ENCODE peak calls at places on chromosome 1, in eight cellular contexts. B is cerebellum; V is cardiac fibroblast; L is T-cell; C is astrocyte of the hippocampus; E is stimulated activated CD4-positive, alpha-beta T cell treated with anti-CD3 and anti-CD28 coated beads, Interleukin-1b, Interleukin-23, amount 100 ng/mL, for 24 hours; Y is A549; O is HT1080. H is an unnamed sample.
A peak's percentile ranks its signal among the peaks of the same experiment; 100 is the strongest.

GRCh38 chr1:68057564-68057963 is 7.1 kb upstream of the DIRAS3 start:
- DNase-seq in B (no peak), V (no peak), L (no peak), C (no peak), E (no peak), Y (no peak), O (no peak), H (no peak)

GRCh38 chr1:61089338-61089737 is 7.0 kb downstream of the NFIA start:
- DNase-seq in B (no peak), V (no peak), L (no peak), C (no peak), E (no peak), Y (no peak), O (no peak), H (no peak)

GRCh38 chr1:53172751-53173498 is 23.7 kb upstream of the CPT2 start:
- DNase-seq in B (peak; percentile 44), V (peak; percentile 64), L (no peak), C (peak; percentile 28), E (no peak), Y (peak; percentile 86), O (peak; percentile 59), H (no peak)

GRCh38 chr1:10935241-10935640 is 77.2 kb upstream of the TARDBP start:
- DNase-seq in B (no peak), V (no peak), L (no peak), C (no peak), E (no peak), Y (no peak), O (no peak), H (no peak)

GRCh38 chr1:78358145-78358544 is 132.6 kb upstream of the PTGFR start:
- DNase-seq in B (no peak), V (no peak), L (no peak), C (no peak), E (no peak), Y (no peak), O (no peak), H (no peak)

GRCh38 chr1:51061231-51061943 is 40.6 kb upstream of the C1orf185 start:
- DNase-seq in B (no peak), V (peak; percentile 31), L (no peak), C (no peak), E (no peak), Y (no peak), O (peak; percentile 33), H (no peak)

GRCh38 chr1:54848134-54848948 is 38.7 kb downstream of the DHCR24 start:
- DNase-seq in B (no peak), V (no peak), L (no peak), C (no peak), E (no peak), Y (no peak), O (no peak), H (no peak)

GRCh38 chr1:36285450-36286101 is 20.6 kb upstream of the SH3D21 start:
- DNase-seq in B (peak; percentile 72), V (peak; percentile 95), L (peak; percentile 31), C (peak; percentile 91), E (no peak), Y (peak; percentile 84), O (peak; percentile 68), H (peak; percentile 51)

GRCh38 chr1:150322310-150322709 is 977 bp downstream of the PRPF3 start:
- DNase-seq in B (no peak), V (peak; percentile 48), L (no peak), C (no peak), E (peak; percentile 5), Y (peak; percentile 20), O (no peak), H (no peak)

GRCh38 chr1:107963601-107964396 is 1.2 kb downstream of the VAV3 start:
- DNase-seq in B (no peak), V (peak; percentile 20), L (peak; percentile 30), C (peak; percentile 44), E (no peak), Y (no peak), O (peak; percentile 40), H (peak; percentile 71)

GRCh38 chr1:6588893-6589481 is 9.2 kb downstream of the ZBTB48 start:
- DNase-seq in B (no peak), V (no peak), L (no peak), C (no peak), E (no peak), Y (no peak), O (no peak), H (no peak)

GRCh38 chr1:11321656-11322491 is 48.9 kb downstream of the UBIAD1 start:
- DNase-seq in B (no peak), V (no peak), L (no peak), C (no peak), E (no peak), Y (no peak), O (no peak), H (no peak)

GRCh38 chr1:224958490-224958889 is 29.0 kb downstream of the DNAH14 start:
- DNase-seq in B (no peak), V (no peak), L (no peak), C (no peak), E (no peak), Y (no peak), O (no peak), H (no peak)

GRCh38 chr1:33050221-33051076 is 13.8 kb upstream of the AK2 start:
- DNase-seq in B (no peak), V (peak; percentile 96), L (no peak), C (no peak), E (no peak), Y (peak; percentile 74), O (peak; percentile 51), H (no peak)

GRCh38 chr1:115717541-115717940 is 51.0 kb downstream of the CASQ2 start:
- DNase-seq in B (no peak), V (peak; percentile 45), L (peak; percentile 2), C (peak; percentile 65), E (no peak), Y (peak; percentile 21), O (peak; percentile 34), H (peak; percentile 17)

GRCh38 chr1:117586747-117587478 is 18.9 kb upstream of the TENT5C start:
- DNase-seq in B (no peak), V (no peak), L (no peak), C (no peak), E (no peak), Y (no peak), O (no peak), H (no peak)

H was measured in retinal pigment epithelial cell.